ENCODE peak calls at places on chromosome 21, in ten cellular contexts. U is dorsolateral prefrontal cortex; P is myocyte; Q is stimulated activated CD4-positive, alpha-beta T cell treated with anti-CD3 and anti-CD28 coated beads, Interleukin-2, amount 100 ng/mL, for 48 hours; T is HTR-8/SVneo; V is RPMI7951; O is H54; M is iris pigment epithelial cell; K is uterus; Z is IMR-90. F is an unnamed sample.

GRCh38 chr21:15005391-15005790 is 59.4 kb downstream of the NRIP1 start:
- DNase-seq in V (no peak), K (peak; percentile 26), M (peak; percentile 42), P (no peak), O (no peak), T (no peak), Q (no peak), U (no peak), Z (peak; percentile 38), F (no peak)

GRCh38 chr21:25507522-25507921 is 99.8 kb downstream of the MRPL39 start:
- DNase-seq in U (no peak), K (no peak), O (no peak), Q (no peak), P (no peak), M (peak; percentile 45), V (no peak), T (no peak), Z (peak; percentile 23), F (no peak)

GRCh38 chr21:25813917-25814316 is 79.1 kb downstream of the GABPA start:
- DNase-seq in K (no peak), U (no peak), O (no peak), V (peak; percentile 58), P (no peak), T (no peak), Q (no peak), M (no peak), Z (no peak), F (peak; percentile 34)

GRCh38 chr21:34967509-34968289 is 81.4 kb downstream of the RUNX1 start:
- DNase-seq in Z (peak; percentile 35), O (peak; percentile 27), K (no peak), V (peak; percentile 71), P (peak; percentile 37), T (peak; percentile 26), U (no peak), Q (no peak), M (no peak), F (peak; percentile 43)

GRCh38 chr21:37878946-37879660 is 37.2 kb downstream of the KCNJ6 start:
- DNase-seq in Q (no peak), V (peak; percentile 76), U (no peak), M (peak; percentile 95), P (no peak), O (peak; percentile 21), K (no peak), T (peak; percentile 29), Z (peak; percentile 93), F (peak; percentile 77)

GRCh38 chr21:25878334-25878733 is 143.6 kb downstream of the GABPA start:
- DNase-seq in V (peak; percentile 13), Z (peak; percentile 18), M (peak; percentile 32), K (no peak), O (no peak), T (no peak), Q (no peak), U (no peak), P (no peak), F (no peak)

GRCh38 chr21:46079357-46080170 is 18.3 kb upstream of the COL6A2 start:
- DNase-seq in K (peak; percentile 71), M (peak; percentile 69), O (no peak), U (no peak), T (no peak), V (peak; percentile 98), Z (peak; percentile 96), P (no peak), Q (no peak), F (peak; percentile 91)

GRCh38 chr21:46116846-46117585 is 19.1 kb downstream of the COL6A2 start:
- DNase-seq in T (no peak), U (peak; percentile 9), Z (no peak), P (peak; percentile 67), Q (no peak), V (peak; percentile 98), K (peak; percentile 18), O (peak; percentile 86), M (no peak), F (peak; percentile 53)

GRCh38 chr21:34593423-34593822 is 21.5 kb downstream of the RCAN1 start:
- DNase-seq in P (no peak), V (no peak), Z (no peak), M (no peak), U (no peak), Q (no peak), T (no peak), O (no peak), K (no peak), F (no peak)

GRCh38 chr21:42120056-42120903 is 49.2 kb downstream of the UMODL1 start:
- DNase-seq in M (no peak), P (no peak), V (no peak), U (no peak), T (no peak), O (no peak), Q (no peak), Z (no peak), K (no peak), F (no peak)

GRCh38 chr21:33642027-33642895 is at the start of gene ITSN1:
- DNase-seq in O (peak; percentile 89), V (peak; percentile 98), Q (peak; percentile 100), K (peak; percentile 100), Z (peak; percentile 99), P (peak; percentile 100), M (peak; percentile 100), U (peak; percentile 100), T (peak; percentile 96), F (peak; percentile 99)

GRCh38 chr21:20010691-20011200 is 987.5 kb upstream of the NCAM2 start:
- DNase-seq in K (no peak), T (no peak), M (no peak), P (no peak), Q (no peak), Z (no peak), O (no peak), V (no peak), U (no peak), F (no peak)

GRCh38 chr21:46005081-46005480 is 23.5 kb downstream of the COL6A1 start:
- DNase-seq in U (no peak), Z (no peak), Q (no peak), M (no peak), P (peak; percentile 66), V (no peak), K (peak; percentile 20), T (no peak), O (no peak), F (no peak)

GRCh38 chr21:27477321-27477720 is 510.4 kb upstream of the ADAMTS5 start:
- DNase-seq in Q (no peak), M (peak; percentile 25), K (no peak), V (no peak), U (no peak), P (peak; percentile 5), Z (peak; percentile 27), O (no peak), T (no peak), F (no peak)

GRCh38 chr21:26096972-26097371 is 73.6 kb downstream of the APP start:
- DNase-seq in M (no peak), Z (no peak), O (no peak), K (no peak), Q (no peak), U (no peak), T (no peak), P (no peak), V (no peak), F (no peak)

GRCh38 chr21:45892156-45892919 is 89.2 kb upstream of the COL6A1 start:
- DNase-seq in K (no peak), Z (no peak), M (no peak), O (no peak), T (no peak), Q (no peak), V (no peak), U (no peak), P (no peak), F (no peak)

GRCh38 chr21:27802816-27803475 is 836.1 kb upstream of the ADAMTS5 start:
- DNase-seq in Z (peak; percentile 31), P (peak; percentile 78), T (peak; percentile 23), Q (peak; percentile 10), U (no peak), M (peak; percentile 68), V (peak; percentile 66), O (peak; percentile 17), K (peak; percentile 29), F (peak; percentile 34)

GRCh38 chr21:31509108-31510017 is 150.1 kb upstream of the SOD1 start:
- DNase-seq in U (peak; percentile 71), M (peak; percentile 71), O (peak; percentile 92), K (no peak), P (peak; percentile 9), Z (no peak), Q (peak; percentile 77), V (peak; percentile 44), T (peak; percentile 72), F (no peak)

GRCh38 chr21:31920275-31920674 is 47.5 kb downstream of the HUNK start:
- DNase-seq in P (no peak), K (no peak), M (no peak), V (no peak), O (no peak), Q (no peak), Z (no peak), T (no peak), U (no peak), F (no peak)

GRCh38 chr21:33433425-33434114 is 30.4 kb downstream of the IFNGR2 start:
- DNase-seq in V (peak; percentile 74), P (no peak), Q (no peak), Z (no peak), M (no peak), K (no peak), T (no peak), O (no peak), U (no peak), F (no peak)

GRCh38 chr21:32702702-32703101 is 25.1 kb downstream of the SYNJ1 start:
- DNase-seq in U (no peak), Z (peak; percentile 89), V (peak; percentile 37), T (peak; percentile 18), O (no peak), M (peak; percentile 84), P (no peak), Q (no peak), K (no peak), F (peak; percentile 26)

GRCh38 chr21:39387461-39388037 is 38.7 kb upstream of the HMGN1 start:
- DNase-seq in K (peak; percentile 92), V (peak; percentile 80), T (peak; percentile 84), U (peak; percentile 89), M (peak; percentile 70), Z (peak; percentile 81), P (peak; percentile 77), O (peak; percentile 87), Q (peak; percentile 92), F (peak; percentile 81)

GRCh38 chr21:31184462-31184861 is 146.2 kb upstream of the KRTAP19-8 start:
- DNase-seq in V (no peak), U (no peak), Q (peak; percentile 67), Z (no peak), O (no peak), K (no peak), P (no peak), M (no peak), T (no peak), F (no peak)

GRCh38 chr21:15400905-15401304 is 328.9 kb upstream of the USP25 start:
- DNase-seq in Z (no peak), T (no peak), O (no peak), U (no peak), K (no peak), V (peak; percentile 6), M (no peak), P (no peak), Q (no peak), F (no peak)

GRCh38 chr21:29441651-29442050 is 142.9 kb downstream of the BACH1 start:
- DNase-seq in M (no peak), Q (no peak), K (no peak), Z (no peak), O (no peak), V (no peak), T (no peak), U (no peak), P (peak; percentile 3), F (no peak)

GRCh38 chr21:17513214-17514123 is 626 bp downstream of the CXADR start:
- DNase-seq in P (no peak), U (peak; percentile 53), K (peak; percentile 23), O (no peak), T (peak; percentile 23), M (peak; percentile 54), V (peak; percentile 25), Q (peak; percentile 5), Z (no peak), F (no peak)

GRCh38 chr21:27584266-27584665 is 617.4 kb upstream of the ADAMTS5 start:
- DNase-seq in V (no peak), M (no peak), Q (no peak), Z (no peak), P (no peak), K (no peak), O (no peak), U (no peak), T (no peak), F (no peak)

GRCh38 chr21:44529503-44530125 is 10.4 kb downstream of the KRTAP10-1 start:
- DNase-seq in K (peak; percentile 1), Q (no peak), Z (no peak), U (peak; percentile 14), T (no peak), M (no peak), P (no peak), V (no peak), O (no peak), F (no peak)